ENCODE peak calls at places on chromosomes 6 and 20, in six cellular contexts. U is A549; Y is cardiac fibroblast; M is epithelial cell of proximal tubule; L is CD8-positive, alpha-beta T cell; R is bronchial epithelial cell. P is an unnamed sample.

GRCh38 chr6:40293824-40294188 is 293.4 kb downstream of the LRFN2 start:
- DNase-seq in U (no peak), Y (no peak), M (no peak), L (no peak), R (no peak), P (no peak)

GRCh38 chr6:108712946-108713345 is 135.3 kb upstream of the ARMC2 start:
- DNase-seq in U (no peak), Y (no peak), M (no peak), L (no peak), R (no peak), P (peak)

GRCh38 chr20:13268943-13269342 is 47.9 kb downstream of the ISM1 start:
- DNase-seq in U (no peak), Y (no peak), M (no peak), L (no peak), R (no peak), P (no peak)

GRCh38 chr20:62156592-62157386 is 13.2 kb downstream of the SS18L1 start:
- DNase-seq in U (peak), Y (peak), M (no peak), L (peak), R (no peak), P (no peak)

GRCh38 chr20:21432911-21433310 is 35.6 kb upstream of the NKX2-4 start:
- DNase-seq in U (no peak), Y (peak), M (no peak), L (no peak), R (no peak), P (no peak)

GRCh38 chr20:47610247-47610944 is 108.7 kb downstream of the NCOA3 start:
- DNase-seq in U (peak), Y (peak), M (peak), L (peak), R (peak), P (no peak)

GRCh38 chr20:33210371-33210770 is 6.8 kb upstream of the BPIFA3 start:
- DNase-seq in U (no peak), Y (no peak), M (no peak), L (no peak), R (no peak), P (no peak)

GRCh38 chr20:12591949-12592470 is 416.8 kb upstream of the SPTLC3 start:
- DNase-seq in U (no peak), Y (no peak), M (no peak), L (no peak), R (no peak), P (no peak)

GRCh38 chr20:64104667-64105451 is 2.5 kb downstream of the NPBWR2 start:
- DNase-seq in U (no peak), Y (no peak), M (no peak), L (no peak), R (no peak), P (no peak)

GRCh38 chr6:78462728-78463127 is 404.6 kb upstream of the IRAK1BP1 start:
- DNase-seq in U (peak), Y (no peak), M (no peak), L (no peak), R (peak), P (no peak)

GRCh38 chr20:11850901-11851300 is 66.8 kb upstream of the BTBD3 start:
- DNase-seq in U (peak), Y (peak), M (peak), L (no peak), R (peak), P (no peak)

GRCh38 chr6:104953410-104953953 is 3.4 kb upstream of the LIN28B start:
- DNase-seq in U (peak), Y (no peak), M (no peak), L (no peak), R (no peak), P (no peak)

GRCh38 chr6:31680841-31681671 is at the start of gene LY6G5C:
- DNase-seq in U (peak), Y (peak), M (peak), L (peak), R (peak), P (no peak)

GRCh38 chr20:58092871-58093270 is 135.6 kb downstream of the ANKRD60 start:
- DNase-seq in U (no peak), Y (no peak), M (no peak), L (no peak), R (no peak), P (no peak)

GRCh38 chr6:2020909-2021308 is 224.5 kb downstream of the GMDS start:
- DNase-seq in U (no peak), Y (peak), M (peak), L (no peak), R (peak), P (no peak)

DNA sequence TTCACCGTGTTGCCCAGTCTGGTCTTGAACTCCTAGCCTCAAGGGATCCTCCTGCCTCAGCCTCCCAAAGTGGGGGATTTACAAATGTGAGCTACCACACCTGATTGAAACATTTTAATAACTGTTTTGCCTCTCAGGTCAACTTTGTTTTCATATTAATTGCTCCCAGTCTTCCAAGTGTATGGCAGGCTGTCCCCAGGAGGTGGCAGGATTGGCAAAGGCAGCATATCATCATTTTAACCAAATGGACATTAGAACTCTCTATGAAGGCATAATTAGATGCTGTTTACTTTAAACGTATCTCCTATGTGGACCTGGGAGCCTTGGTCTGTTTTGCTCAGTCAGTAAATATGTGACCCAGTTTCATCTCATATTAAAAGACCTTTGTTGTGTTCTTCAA is 59.2 kb upstream of the CSE1L start:
- DNase-seq in U (peak), Y (peak), M (no peak), L (no peak), R (no peak), P (no peak)
- TF ChIP-seq CTCF in U (peak), Y (peak), M (peak), L (no peak), R (peak), P (peak)

GRCh38 chr20:37706298-37706697 is 12.5 kb downstream of the CTNNBL1 start:
- DNase-seq in U (no peak), Y (no peak), M (no peak), L (no peak), R (no peak), P (no peak)

GRCh38 chr20:37711001-37711400 is 17.2 kb downstream of the CTNNBL1 start:
- DNase-seq in U (no peak), Y (peak), M (no peak), L (no peak), R (peak), P (peak)

GRCh38 chr20:37714973-37715657 is 21.3 kb downstream of the CTNNBL1 start:
- DNase-seq in U (no peak), Y (peak), M (no peak), L (no peak), R (peak), P (no peak)

DNA sequence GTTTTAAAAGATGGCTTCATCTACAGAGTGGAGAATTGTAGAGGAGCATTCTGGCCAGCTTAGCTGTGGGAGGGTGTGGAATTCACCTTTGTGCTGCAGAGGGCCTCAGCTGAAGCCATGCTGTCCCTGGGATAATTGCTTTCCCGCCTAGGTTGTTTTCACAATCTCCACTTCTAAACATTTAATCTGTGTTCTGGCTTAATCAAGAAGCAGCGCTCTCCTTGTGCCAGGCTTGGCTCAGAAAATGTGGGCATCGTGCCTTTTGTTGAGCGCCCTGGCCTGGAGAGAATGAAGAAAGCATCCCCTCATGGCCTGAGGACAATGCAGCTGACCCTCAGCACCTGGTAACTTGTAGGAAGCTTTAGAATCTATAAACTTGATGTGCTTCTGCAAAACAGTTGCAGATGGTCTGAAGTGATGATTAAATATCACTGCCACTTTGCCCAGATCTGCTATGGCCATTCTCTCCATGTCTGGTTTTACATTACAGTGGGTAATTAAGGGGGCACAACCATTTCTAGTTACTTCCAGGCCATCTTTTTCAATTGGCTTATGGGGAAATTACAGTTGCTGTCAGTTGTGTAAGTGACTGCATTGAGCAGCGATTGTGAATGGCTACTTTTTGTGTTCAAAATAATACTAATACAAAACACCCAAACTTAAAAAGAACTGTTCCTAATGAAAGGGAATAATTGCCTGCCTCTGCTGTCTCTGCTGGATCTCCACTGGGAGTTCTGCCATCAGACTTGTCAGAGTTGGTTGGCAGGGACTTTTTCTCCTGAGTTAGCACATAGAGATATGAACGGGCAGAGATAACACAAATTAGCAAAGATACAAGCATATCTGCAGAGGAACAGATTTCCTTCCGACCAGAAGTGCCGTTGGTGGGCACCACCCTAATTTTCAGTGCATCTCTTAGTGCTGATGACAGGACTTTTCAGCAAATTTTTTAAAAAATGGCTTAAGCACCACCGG is 18.4 kb downstream of the CTNNBL1 start:
- DNase-seq in U (no peak), Y (no peak), M (no peak), L (no peak), R (no peak), P (peak)
- H3K4me3 ChIP-seq in U (no peak), Y (no peak), M (no peak), L (no peak), R (no peak), P (no peak)

GRCh38 chr6:37565267-37566208 is 65.8 kb upstream of the CCDC167 start:
- DNase-seq in U (no peak), Y (no peak), M (no peak), L (no peak), R (no peak), P (no peak)
- TF ChIP-seq CTCF in U (no peak), Y (no peak), M (no peak), L (no peak), R (peak), P (no peak)

GRCh38 chr6:77461796-77462195 is 1.5 kb downstream of the HTR1B start:
- DNase-seq in U (no peak), Y (no peak), M (no peak), L (no peak), R (no peak), P (no peak)
- H3K4me3 ChIP-seq in U (no peak), Y (no peak), M (no peak), L (no peak), R (no peak), P (no peak)

DNA sequence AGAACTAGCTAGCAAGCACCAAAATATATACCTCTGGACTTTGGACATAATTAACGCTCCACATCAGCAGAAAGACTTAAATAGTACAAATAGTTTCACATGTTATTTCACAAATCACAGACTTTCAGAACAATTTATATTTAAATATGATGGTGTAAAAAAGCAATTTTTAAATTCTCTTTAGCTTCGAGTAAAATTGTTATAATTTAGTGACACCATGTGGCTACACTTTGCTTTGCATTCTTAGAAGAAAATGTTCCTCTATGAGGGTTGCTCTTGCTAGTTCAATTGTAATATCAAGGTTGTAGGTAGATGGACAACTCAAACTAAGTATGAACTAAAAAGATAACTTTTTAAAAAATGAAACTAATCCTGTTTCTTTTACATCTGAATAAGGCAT is 69.0 kb downstream of the BTBD9 start:
- DNase-seq in U (peak), Y (peak), M (no peak), L (no peak), R (peak), P (no peak)
- TF ChIP-seq CTCF in U (peak), Y (peak), M (peak), L (peak), R (peak), P (peak)

GRCh38 chr6:156960525-156960924 is 183.3 kb downstream of the ARID1B start:
- DNase-seq in U (no peak), Y (no peak), M (no peak), L (no peak), R (no peak), P (no peak)

GRCh38 chr6:156967852-156968251 is 190.7 kb downstream of the ARID1B start:
- DNase-seq in U (no peak), Y (no peak), M (no peak), L (no peak), R (no peak), P (no peak)

GRCh38 chr6:156961282-156961892 is 184.2 kb downstream of the ARID1B start:
- DNase-seq in U (no peak), Y (no peak), M (no peak), L (no peak), R (no peak), P (no peak)

GRCh38 chr6:156969233-156969632 is 192.1 kb downstream of the ARID1B start:
- DNase-seq in U (no peak), Y (no peak), M (no peak), L (no peak), R (no peak), P (no peak)

GRCh38 chr6:156963712-156964700 is 186.8 kb downstream of the ARID1B start:
- DNase-seq in U (peak), Y (peak), M (no peak), L (no peak), R (peak), P (no peak)
- H3K4me3 ChIP-seq in U (peak), Y (no peak), M (peak), L (no peak), R (no peak), P (peak)

GRCh38 chr6:168117942-168118341 is 38.9 kb upstream of the FRMD1 start:
- DNase-seq in U (no peak), Y (no peak), M (no peak), L (no peak), R (no peak), P (no peak)
- TF ChIP-seq CTCF in U (no peak), Y (peak), M (peak), L (no peak), R (peak), P (peak)

GRCh38 chr6:52186480-52186879 is 305 bp downstream of the IL17A start:
- DNase-seq in U (no peak), Y (no peak), M (no peak), L (no peak), R (no peak), P (no peak)
- H3K4me3 ChIP-seq in U (no peak), Y (no peak), M (no peak), L (no peak), R (no peak), P (no peak)

GRCh38 chr6:71852951-71853350 is 33.4 kb upstream of the RIMS1 start:
- DNase-seq in U (no peak), Y (no peak), M (no peak), L (no peak), R (no peak), P (no peak)

GRCh38 chr6:71851214-71851613 is 35.1 kb upstream of the RIMS1 start:
- DNase-seq in U (no peak), Y (peak), M (no peak), L (no peak), R (no peak), P (no peak)

DNA sequence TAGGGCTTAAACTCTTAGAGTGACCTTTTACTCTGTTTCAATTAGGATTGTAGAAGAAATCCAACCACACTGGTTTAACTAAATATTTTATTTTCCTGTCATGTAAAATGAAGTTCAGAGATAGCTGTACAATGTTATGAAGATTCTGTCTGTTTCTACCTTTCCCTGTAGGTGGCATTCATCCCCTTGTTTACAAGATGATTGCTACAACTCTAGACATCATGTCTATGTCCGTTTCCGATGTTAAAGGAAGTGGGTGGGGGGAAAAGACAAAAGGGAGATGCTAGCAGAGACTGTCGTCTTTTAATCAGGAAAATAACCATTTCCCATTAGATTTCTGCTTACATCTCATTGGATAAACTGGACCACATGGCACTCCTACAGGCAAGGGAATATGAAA is 30.9 kb upstream of the RIMS1 start:
- DNase-seq in U (peak), Y (no peak), M (no peak), L (no peak), R (no peak), P (peak)
- TF ChIP-seq CTCF in U (no peak), Y (no peak), M (no peak), L (no peak), R (no peak), P (peak)

P was measured in LNCaP clone FGC.